ENCODE peak calls at places on chromosomes 6 and 20, in seven cellular contexts. T is cardiac fibroblast, O is hepatocyte, U is GM13976, V is type B pancreatic cell, Y is GM06990, N is foreskin fibroblast. I is an unnamed sample.

GRCh38 chr6:158619922-158620801 is 24.4 kb downstream of the DYNLT1 start:
- DNase-seq in T (no peak), O (no peak), U (no peak), V (no peak), Y (no peak), N (no peak), I (no peak)

GRCh38 chr20:37220255-37220654 is 40.9 kb upstream of the MROH8 start:
- DNase-seq in T (no peak), O (no peak), U (no peak), V (no peak), Y (no peak), N (no peak), I (no peak)

GRCh38 chr6:155638200-155638599 is 182.6 kb upstream of the NOX3 start:
- DNase-seq in T (no peak), O (no peak), U (no peak), V (no peak), Y (no peak), N (no peak), I (no peak)

GRCh38 chr6:157221817-157222175 is 101.5 kb downstream of the TMEM242 start:
- DNase-seq in T (no peak), O (no peak), U (no peak), V (no peak), Y (no peak), N (no peak), I (no peak)

GRCh38 chr6:137197684-137198645 is 21.2 kb downstream of the IFNGR1 start:
- DNase-seq in T (no peak), O (no peak), U (no peak), V (no peak), Y (no peak), N (no peak), I (no peak)

GRCh38 chr20:46057856-46058655 is 29.0 kb downstream of the SLC12A5 start:
- DNase-seq in T (peak; percentile 50), O (peak; percentile 68), U (peak; percentile 35), V (peak; percentile 72), Y (no peak), N (peak; percentile 79), I (peak; percentile 33)

GRCh38 chr20:1430004-1430451 is 36.6 kb downstream of the NSFL1C start:
- DNase-seq in T (peak; percentile 73), O (peak; percentile 19), U (no peak), V (no peak), Y (no peak), N (peak; percentile 72), I (peak; percentile 94)

GRCh38 chr6:123805921-123806320 is 2.3 kb downstream of the NKAIN2 start:
- DNase-seq in T (no peak), O (no peak), U (no peak), V (no peak), Y (no peak), N (no peak), I (no peak)

GRCh38 chr20:50172347-50173013 is 18.1 kb upstream of the CEBPB start:
- DNase-seq in T (peak; percentile 89), O (peak; percentile 91), U (peak; percentile 51), V (peak; percentile 84), Y (no peak), N (peak; percentile 89), I (peak; percentile 95)

GRCh38 chr20:50170549-50171220 is 17.2 kb upstream of the PEDS1 start:
- DNase-seq in T (no peak), O (no peak), U (no peak), V (no peak), Y (no peak), N (no peak), I (no peak)

GRCh38 chr20:50165687-50166554 is 12.4 kb upstream of the PEDS1 start:
- DNase-seq in T (peak; percentile 100), O (peak; percentile 99), U (peak; percentile 91), V (peak; percentile 87), Y (peak; percentile 81), N (peak; percentile 100), I (peak; percentile 100)

GRCh38 chr20:50174456-50174855 is 16.2 kb upstream of the CEBPB start:
- DNase-seq in T (no peak), O (no peak), U (no peak), V (no peak), Y (no peak), N (no peak), I (no peak)

DNA sequence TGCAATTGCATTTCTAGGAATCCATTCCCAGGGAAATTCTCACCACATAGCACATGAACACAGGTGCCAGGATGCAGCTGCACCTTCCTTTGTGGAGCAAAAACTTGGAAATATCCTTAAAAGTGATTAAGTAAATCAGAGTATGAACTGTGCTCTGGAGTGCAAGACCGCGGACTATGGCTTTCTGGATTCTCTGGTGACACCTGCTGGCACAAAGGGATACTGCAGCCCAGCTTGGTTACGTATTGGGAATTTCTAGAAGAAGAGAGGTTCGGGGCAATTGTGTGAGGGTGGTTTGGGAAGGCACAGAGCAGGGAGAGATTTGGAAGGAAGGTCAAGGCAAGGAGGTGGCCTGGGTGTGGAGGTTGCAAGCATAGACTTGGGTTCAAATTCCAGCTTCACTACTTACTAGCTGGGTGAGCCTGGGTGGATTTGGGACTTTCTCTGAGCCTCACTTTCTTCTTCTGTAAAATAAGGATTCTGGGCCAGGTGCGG is 15.9 kb upstream of the PEDS1 start:
- DNase-seq in T (peak; percentile 85), O (peak; percentile 82), U (peak; percentile 75), V (no peak), Y (no peak), N (peak; percentile 88), I (peak; percentile 83)
- TF ChIP-seq CTCF in T (peak; percentile 96), O (peak; percentile 92), U (peak; percentile 87), V (peak; percentile 90), Y (peak; percentile 93), N (peak; percentile 96), I (peak; percentile 99)

GRCh38 chr6:35026434-35027222 is 114.5 kb downstream of the TCP11 start:
- DNase-seq in T (peak; percentile 33), O (no peak), U (no peak), V (no peak), Y (no peak), N (peak; percentile 31), I (no peak)

GRCh38 chr6:35024601-35025054 is 116.5 kb downstream of the TCP11 start:
- DNase-seq in T (peak; percentile 70), O (peak; percentile 75), U (no peak), V (peak; percentile 44), Y (no peak), N (peak; percentile 65), I (peak; percentile 40)

GRCh38 chr6:35023601-35024000 is 117.5 kb downstream of the TCP11 start:
- DNase-seq in T (no peak), O (no peak), U (no peak), V (no peak), Y (no peak), N (no peak), I (no peak)

GRCh38 chr6:35027807-35028206 is 113.3 kb downstream of the TCP11 start:
- DNase-seq in T (no peak), O (no peak), U (no peak), V (no peak), Y (no peak), N (no peak), I (no peak)

DNA sequence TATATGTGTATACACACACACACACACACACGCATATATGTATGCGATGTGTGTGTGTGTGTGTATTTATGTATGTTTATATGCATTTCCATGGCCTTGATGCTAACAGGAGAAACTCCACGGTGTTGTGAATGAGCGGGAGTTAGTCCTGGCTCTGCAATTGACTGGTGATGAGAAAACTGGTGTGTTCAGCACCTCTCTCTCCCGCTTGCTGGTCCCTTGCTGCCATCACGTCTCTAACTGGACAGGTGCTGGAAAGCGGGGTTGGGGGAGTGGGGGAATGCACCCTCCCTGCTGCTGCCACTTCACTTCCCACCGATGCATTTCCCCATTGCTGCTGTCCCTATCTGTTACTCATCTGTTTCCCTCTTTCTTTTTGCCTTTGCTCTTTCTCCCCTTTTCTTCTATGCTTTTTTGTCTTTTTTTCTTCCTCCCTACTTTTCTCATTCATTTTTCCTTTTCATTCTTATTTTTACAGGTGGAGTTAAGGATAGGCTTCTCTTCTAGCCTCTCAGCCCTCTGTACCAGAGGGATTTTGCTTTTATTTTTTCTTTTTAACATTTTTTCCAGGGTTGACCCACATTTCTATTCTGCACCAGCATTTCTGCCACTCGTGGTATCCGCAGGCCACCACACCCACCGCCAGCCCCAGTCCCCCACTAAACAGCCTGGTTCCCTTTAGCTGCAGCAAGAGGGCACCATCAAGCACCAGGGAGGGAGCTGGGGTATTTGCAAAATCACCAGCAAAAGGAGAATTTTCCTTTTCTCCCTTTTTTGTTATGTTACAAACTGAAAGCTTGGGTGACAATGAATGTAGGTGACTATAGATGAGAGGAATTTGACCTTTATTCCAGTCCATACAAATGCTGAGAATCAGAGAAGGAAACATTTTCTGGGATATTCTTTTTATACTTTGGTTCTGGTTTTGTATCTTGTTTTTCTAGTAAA is 115.6 kb downstream of the TCP11 start:
- DNase-seq in T (peak; percentile 32), O (no peak), U (no peak), V (peak; percentile 29), Y (no peak), N (peak; percentile 36), I (no peak)
- TF ChIP-seq CTCF in T (peak; percentile 28), O (no peak), U (no peak), V (no peak), Y (no peak), N (peak; percentile 34), I (peak; percentile 29)

GRCh38 chr6:3775906-3776305 is 24.4 kb upstream of the PXDC1 start:
- DNase-seq in T (no peak), O (no peak), U (no peak), V (no peak), Y (no peak), N (no peak), I (no peak)

GRCh38 chr6:3777695-3778461 is 26.4 kb upstream of the PXDC1 start:
- DNase-seq in T (no peak), O (no peak), U (no peak), V (no peak), Y (no peak), N (no peak), I (no peak)

GRCh38 chr6:3778701-3779573 is 27.4 kb upstream of the PXDC1 start:
- DNase-seq in T (no peak), O (no peak), U (no peak), V (no peak), Y (no peak), N (no peak), I (no peak)

GRCh38 chr6:3775386-3775785 is 23.9 kb upstream of the PXDC1 start:
- DNase-seq in T (no peak), O (no peak), U (no peak), V (no peak), Y (no peak), N (no peak), I (no peak)

DNA sequence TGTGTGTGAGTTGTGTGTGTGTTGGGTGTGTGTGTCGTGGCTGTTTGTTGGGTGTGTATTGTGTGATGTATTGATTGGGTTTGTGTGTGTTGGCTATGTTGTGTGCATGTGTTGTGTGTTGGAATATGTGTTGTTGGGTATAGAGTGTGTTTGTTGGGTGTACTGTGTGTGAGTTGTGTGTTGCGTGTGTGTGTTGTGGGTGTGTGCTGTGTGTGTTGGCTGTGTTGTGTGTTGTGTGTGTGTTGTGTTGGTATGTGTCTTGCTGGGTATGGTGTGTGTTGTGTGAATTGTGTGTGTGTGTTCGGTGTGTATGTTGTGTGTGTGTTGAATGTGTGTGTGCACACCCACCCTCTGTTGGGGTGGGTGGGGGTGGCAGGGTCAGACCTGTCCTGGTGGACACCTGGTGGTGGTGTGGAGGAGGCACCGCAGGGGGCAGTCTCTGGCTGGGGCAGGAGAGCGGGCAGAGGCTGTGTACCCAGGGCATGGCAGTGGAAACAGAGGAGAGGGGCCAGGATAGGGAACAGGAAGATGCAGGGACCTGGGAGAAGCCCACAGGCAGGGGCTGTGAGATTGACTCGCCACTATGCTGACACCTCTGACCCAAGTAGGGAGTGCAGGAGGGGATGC is 25.5 kb upstream of the PXDC1 start:
- DNase-seq in T (no peak), O (no peak), U (peak; percentile 38), V (no peak), Y (no peak), N (no peak), I (no peak)
- TF ChIP-seq CTCF in T (no peak), O (no peak), U (no peak), V (peak; percentile 48), Y (peak; percentile 14), N (no peak), I (no peak)

GRCh38 chr20:59428441-59429205 is 128.2 kb downstream of the EDN3 start:
- DNase-seq in T (no peak), O (no peak), U (no peak), V (no peak), Y (no peak), N (no peak), I (no peak)
- TF ChIP-seq CTCF in T (no peak), O (peak; percentile 9), U (no peak), V (peak; percentile 56), Y (peak; percentile 35), N (no peak), I (no peak)